ENCODE peak calls at places on chromosome 16, in ten cellular contexts. One of them, this sample, is unnamed.

GRCh38 chr16:83682858-83683235 is 124.9 kb upstream of the HSBP1 start:
- DNase-seq in psoas muscle: no peak
- DNase-seq in HAP-1: no peak
- DNase-seq in stimulated activated CD4-positive, alpha-beta T cell treated with anti-CD3 and anti-CD28 coated beads, Interleukin-2, amount 100 ng/mL, for 48 hours: no peak
- DNase-seq in Caki2: no peak
- DNase-seq in ACHN: no peak
- DNase-seq in upper lobe of right lung: no peak
- DNase-seq in head of caudate nucleus: no peak
- DNase-seq in HEK293T: no peak
- DNase-seq in NCI-H2029: no peak
- DNase-seq in this sample: no peak

GRCh38 chr16:23362460-23363317 is 60.6 kb downstream of the SCNN1B start:
- DNase-seq in psoas muscle: no peak
- DNase-seq in HAP-1: no peak
- DNase-seq in stimulated activated CD4-positive, alpha-beta T cell treated with anti-CD3 and anti-CD28 coated beads, Interleukin-2, amount 100 ng/mL, for 48 hours: no peak
- DNase-seq in Caki2: peak
- DNase-seq in ACHN: no peak
- DNase-seq in upper lobe of right lung: peak
- DNase-seq in head of caudate nucleus: no peak
- DNase-seq in HEK293T: no peak
- DNase-seq in NCI-H2029: peak
- DNase-seq in this sample: no peak

GRCh38 chr16:10181196-10182162 is 749 bp downstream of the GRIN2A start:
- DNase-seq in psoas muscle: peak
- DNase-seq in HAP-1: peak
- DNase-seq in stimulated activated CD4-positive, alpha-beta T cell treated with anti-CD3 and anti-CD28 coated beads, Interleukin-2, amount 100 ng/mL, for 48 hours: peak
- DNase-seq in Caki2: peak
- DNase-seq in ACHN: peak
- DNase-seq in upper lobe of right lung: peak
- DNase-seq in head of caudate nucleus: peak
- DNase-seq in HEK293T: peak
- DNase-seq in NCI-H2029: peak
- DNase-seq in this sample: peak

GRCh38 chr16:14496786-14497185 is 133.3 kb downstream of the PARN start:
- DNase-seq in psoas muscle: no peak
- DNase-seq in HAP-1: no peak
- DNase-seq in stimulated activated CD4-positive, alpha-beta T cell treated with anti-CD3 and anti-CD28 coated beads, Interleukin-2, amount 100 ng/mL, for 48 hours: no peak
- DNase-seq in Caki2: no peak
- DNase-seq in ACHN: no peak
- DNase-seq in upper lobe of right lung: no peak
- DNase-seq in head of caudate nucleus: no peak
- DNase-seq in HEK293T: no peak
- DNase-seq in NCI-H2029: no peak
- DNase-seq in this sample: no peak

GRCh38 chr16:50263940-50264929 is 2.1 kb upstream of the ADCY7 start:
- DNase-seq in psoas muscle: no peak
- DNase-seq in HAP-1: no peak
- DNase-seq in stimulated activated CD4-positive, alpha-beta T cell treated with anti-CD3 and anti-CD28 coated beads, Interleukin-2, amount 100 ng/mL, for 48 hours: no peak
- DNase-seq in Caki2: no peak
- DNase-seq in ACHN: no peak
- DNase-seq in upper lobe of right lung: no peak
- DNase-seq in head of caudate nucleus: no peak
- DNase-seq in HEK293T: no peak
- DNase-seq in NCI-H2029: no peak
- DNase-seq in this sample: no peak

GRCh38 chr16:1474796-1475551 is at the start of gene CLCN7:
- DNase-seq in psoas muscle: peak
- DNase-seq in HAP-1: peak
- DNase-seq in stimulated activated CD4-positive, alpha-beta T cell treated with anti-CD3 and anti-CD28 coated beads, Interleukin-2, amount 100 ng/mL, for 48 hours: peak
- DNase-seq in Caki2: peak
- DNase-seq in ACHN: peak
- DNase-seq in upper lobe of right lung: peak
- DNase-seq in head of caudate nucleus: peak
- DNase-seq in HEK293T: peak
- DNase-seq in NCI-H2029: peak
- DNase-seq in this sample: peak

GRCh38 chr16:79288046-79288445 is 312.5 kb downstream of the MAF start:
- DNase-seq in psoas muscle: no peak
- DNase-seq in HAP-1: no peak
- DNase-seq in stimulated activated CD4-positive, alpha-beta T cell treated with anti-CD3 and anti-CD28 coated beads, Interleukin-2, amount 100 ng/mL, for 48 hours: no peak
- DNase-seq in Caki2: no peak
- DNase-seq in ACHN: no peak
- DNase-seq in upper lobe of right lung: no peak
- DNase-seq in head of caudate nucleus: no peak
- DNase-seq in HEK293T: no peak
- DNase-seq in NCI-H2029: no peak
- DNase-seq in this sample: no peak

GRCh38 chr16:56673916-56674315 is 4.3 kb downstream of the MT1H start:
- DNase-seq in psoas muscle: no peak
- DNase-seq in HAP-1: peak
- DNase-seq in stimulated activated CD4-positive, alpha-beta T cell treated with anti-CD3 and anti-CD28 coated beads, Interleukin-2, amount 100 ng/mL, for 48 hours: no peak
- DNase-seq in Caki2: no peak
- DNase-seq in ACHN: no peak
- DNase-seq in upper lobe of right lung: no peak
- DNase-seq in head of caudate nucleus: no peak
- DNase-seq in HEK293T: no peak
- DNase-seq in NCI-H2029: no peak
- DNase-seq in this sample: no peak

GRCh38 chr16:50859628-50860360 is 117.9 kb downstream of the CYLD start:
- DNase-seq in psoas muscle: no peak
- DNase-seq in HAP-1: no peak
- DNase-seq in stimulated activated CD4-positive, alpha-beta T cell treated with anti-CD3 and anti-CD28 coated beads, Interleukin-2, amount 100 ng/mL, for 48 hours: no peak
- DNase-seq in Caki2: no peak
- DNase-seq in ACHN: no peak
- DNase-seq in upper lobe of right lung: no peak
- DNase-seq in head of caudate nucleus: no peak
- DNase-seq in HEK293T: no peak
- DNase-seq in NCI-H2029: no peak
- DNase-seq in this sample: no peak

GRCh38 chr16:83990492-83990891 is 22.4 kb downstream of the NECAB2 start:
- DNase-seq in psoas muscle: no peak
- DNase-seq in HAP-1: no peak
- DNase-seq in stimulated activated CD4-positive, alpha-beta T cell treated with anti-CD3 and anti-CD28 coated beads, Interleukin-2, amount 100 ng/mL, for 48 hours: no peak
- DNase-seq in Caki2: no peak
- DNase-seq in ACHN: no peak
- DNase-seq in upper lobe of right lung: no peak
- DNase-seq in head of caudate nucleus: no peak
- DNase-seq in HEK293T: no peak
- DNase-seq in NCI-H2029: no peak
- DNase-seq in this sample: no peak

GRCh38 chr16:53905028-53905427 is 201.1 kb downstream of the FTO start:
- DNase-seq in psoas muscle: no peak
- DNase-seq in HAP-1: no peak
- DNase-seq in stimulated activated CD4-positive, alpha-beta T cell treated with anti-CD3 and anti-CD28 coated beads, Interleukin-2, amount 100 ng/mL, for 48 hours: no peak
- DNase-seq in Caki2: no peak
- DNase-seq in ACHN: no peak
- DNase-seq in upper lobe of right lung: no peak
- DNase-seq in head of caudate nucleus: no peak
- DNase-seq in HEK293T: no peak
- DNase-seq in NCI-H2029: no peak
- DNase-seq in this sample: no peak

GRCh38 chr16:1019234-1019933 is 37.8 kb downstream of the SOX8 start:
- DNase-seq in psoas muscle: peak
- DNase-seq in HAP-1: peak
- DNase-seq in stimulated activated CD4-positive, alpha-beta T cell treated with anti-CD3 and anti-CD28 coated beads, Interleukin-2, amount 100 ng/mL, for 48 hours: no peak
- DNase-seq in Caki2: no peak
- DNase-seq in ACHN: peak
- DNase-seq in upper lobe of right lung: no peak
- DNase-seq in head of caudate nucleus: peak
- DNase-seq in HEK293T: no peak
- DNase-seq in NCI-H2029: no peak
- DNase-seq in this sample: peak

GRCh38 chr16:64809876-64810629 is 311.8 kb downstream of the CDH11 start:
- DNase-seq in psoas muscle: no peak
- DNase-seq in HAP-1: no peak
- DNase-seq in stimulated activated CD4-positive, alpha-beta T cell treated with anti-CD3 and anti-CD28 coated beads, Interleukin-2, amount 100 ng/mL, for 48 hours: no peak
- DNase-seq in Caki2: no peak
- DNase-seq in ACHN: no peak
- DNase-seq in upper lobe of right lung: no peak
- DNase-seq in head of caudate nucleus: no peak
- DNase-seq in HEK293T: no peak
- DNase-seq in NCI-H2029: no peak
- DNase-seq in this sample: no peak

GRCh38 chr16:66525396-66526180 is 24.3 kb downstream of the TK2 start:
- DNase-seq in psoas muscle: no peak
- DNase-seq in HAP-1: no peak
- DNase-seq in stimulated activated CD4-positive, alpha-beta T cell treated with anti-CD3 and anti-CD28 coated beads, Interleukin-2, amount 100 ng/mL, for 48 hours: no peak
- DNase-seq in Caki2: no peak
- DNase-seq in ACHN: no peak
- DNase-seq in upper lobe of right lung: no peak
- DNase-seq in head of caudate nucleus: no peak
- DNase-seq in HEK293T: no peak
- DNase-seq in NCI-H2029: no peak
- DNase-seq in this sample: no peak

GRCh38 chr16:84726670-84727467 is 27.1 kb downstream of the USP10 start:
- DNase-seq in psoas muscle: no peak
- DNase-seq in HAP-1: no peak
- DNase-seq in stimulated activated CD4-positive, alpha-beta T cell treated with anti-CD3 and anti-CD28 coated beads, Interleukin-2, amount 100 ng/mL, for 48 hours: no peak
- DNase-seq in Caki2: no peak
- DNase-seq in ACHN: no peak
- DNase-seq in upper lobe of right lung: peak
- DNase-seq in head of caudate nucleus: no peak
- DNase-seq in HEK293T: no peak
- DNase-seq in NCI-H2029: no peak
- DNase-seq in this sample: peak

This sample was measured in putamen.